ENCODE peak calls at places on chromosomes 6 and 20, in five cellular contexts. One of them, this sample, is unnamed.

GRCh38 chr6:24855389-24856245 is 56.9 kb upstream of the ARMH2 start:
- DNase-seq in adipocyte: peak; percentile 91
- DNase-seq in iPS DF 6.9: peak; percentile 43
- DNase-seq in sigmoid colon: peak; percentile 77
- DNase-seq in left ventricle myocardium inferior: peak; percentile 19
- DNase-seq in this sample: peak; percentile 58

GRCh38 chr20:56350842-56351241 is 7.9 kb upstream of the FAM210B start:
- DNase-seq in adipocyte: no peak
- DNase-seq in iPS DF 6.9: no peak
- DNase-seq in sigmoid colon: no peak
- DNase-seq in left ventricle myocardium inferior: no peak
- DNase-seq in this sample: no peak

GRCh38 chr20:44513871-44514270 is 8.0 kb downstream of the SERINC3 start:
- DNase-seq in adipocyte: no peak
- DNase-seq in iPS DF 6.9: no peak
- DNase-seq in sigmoid colon: no peak
- DNase-seq in left ventricle myocardium inferior: no peak
- DNase-seq in this sample: no peak

GRCh38 chr6:61168878-61169277 is 1117.1 kb downstream of the KHDRBS2 start:
- DNase-seq in adipocyte: no peak
- DNase-seq in iPS DF 6.9: no peak
- DNase-seq in sigmoid colon: no peak
- DNase-seq in left ventricle myocardium inferior: no peak
- DNase-seq in this sample: no peak

GRCh38 chr20:16580127-16580526 is 6.9 kb upstream of the KIF16B start:
- DNase-seq in adipocyte: peak; percentile 84
- DNase-seq in iPS DF 6.9: no peak
- DNase-seq in sigmoid colon: no peak
- DNase-seq in left ventricle myocardium inferior: no peak
- DNase-seq in this sample: no peak

GRCh38 chr6:132830236-132830799 is 15.9 kb downstream of the RPS12 start:
- DNase-seq in adipocyte: peak; percentile 81
- DNase-seq in iPS DF 6.9: no peak
- DNase-seq in sigmoid colon: no peak
- DNase-seq in left ventricle myocardium inferior: no peak
- DNase-seq in this sample: no peak

GRCh38 chr6:26640806-26641205 is 18.7 kb downstream of the ZNF322 start:
- DNase-seq in adipocyte: no peak
- DNase-seq in iPS DF 6.9: no peak
- DNase-seq in sigmoid colon: no peak
- DNase-seq in left ventricle myocardium inferior: no peak
- DNase-seq in this sample: no peak

GRCh38 chr20:4617484-4617883 is 104.2 kb upstream of the PRND start:
- DNase-seq in adipocyte: no peak
- DNase-seq in iPS DF 6.9: no peak
- DNase-seq in sigmoid colon: no peak
- DNase-seq in left ventricle myocardium inferior: no peak
- DNase-seq in this sample: no peak

GRCh38 chr6:163634514-163635171 is 220.1 kb downstream of the QKI start:
- DNase-seq in adipocyte: no peak
- DNase-seq in iPS DF 6.9: no peak
- DNase-seq in sigmoid colon: no peak
- DNase-seq in left ventricle myocardium inferior: no peak
- DNase-seq in this sample: no peak

GRCh38 chr6:15798856-15799255 is 136.0 kb upstream of the DTNBP1 start:
- DNase-seq in adipocyte: no peak
- DNase-seq in iPS DF 6.9: no peak
- DNase-seq in sigmoid colon: no peak
- DNase-seq in left ventricle myocardium inferior: no peak
- DNase-seq in this sample: no peak

GRCh38 chr20:8757146-8757545 is 311.7 kb upstream of the PLCB4 start:
- DNase-seq in adipocyte: peak; percentile 57
- DNase-seq in iPS DF 6.9: no peak
- DNase-seq in sigmoid colon: no peak
- DNase-seq in left ventricle myocardium inferior: no peak
- DNase-seq in this sample: no peak

GRCh38 chr20:4507288-4507719 is 214.4 kb upstream of the PRND start:
- DNase-seq in adipocyte: peak; percentile 58
- DNase-seq in iPS DF 6.9: no peak
- DNase-seq in sigmoid colon: no peak
- DNase-seq in left ventricle myocardium inferior: no peak
- DNase-seq in this sample: no peak

GRCh38 chr6:19128701-19129100 is 708.5 kb upstream of the ID4 start:
- DNase-seq in adipocyte: no peak
- DNase-seq in iPS DF 6.9: no peak
- DNase-seq in sigmoid colon: no peak
- DNase-seq in left ventricle myocardium inferior: no peak
- DNase-seq in this sample: no peak

GRCh38 chr6:19121516-19121915 is 715.7 kb upstream of the ID4 start:
- DNase-seq in adipocyte: no peak
- DNase-seq in iPS DF 6.9: no peak
- DNase-seq in sigmoid colon: no peak
- DNase-seq in left ventricle myocardium inferior: no peak
- DNase-seq in this sample: no peak

DNA sequence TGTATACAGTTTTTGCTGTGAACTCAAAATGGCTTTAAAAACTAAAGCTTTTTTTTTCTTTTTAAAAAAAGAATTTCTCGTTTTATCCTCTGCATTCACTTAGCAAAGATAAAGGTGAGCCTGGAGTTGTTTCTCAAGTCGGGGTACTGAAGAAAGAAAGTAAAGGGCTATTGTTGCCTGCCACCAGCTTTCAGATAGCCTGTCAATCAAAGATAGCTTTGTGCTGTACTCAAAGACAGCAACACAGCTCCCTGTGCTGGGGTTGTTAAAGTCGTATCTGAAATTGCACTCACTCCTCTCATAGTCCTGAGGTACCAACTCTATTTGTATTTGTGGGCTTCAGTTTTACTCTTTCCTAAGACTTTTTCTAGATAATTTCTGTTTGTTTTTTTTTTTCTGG is 710.1 kb upstream of the ID4 start:
- DNase-seq in adipocyte: no peak
- DNase-seq in iPS DF 6.9: no peak
- DNase-seq in sigmoid colon: no peak
- DNase-seq in left ventricle myocardium inferior: no peak
- DNase-seq in this sample: no peak
- H3K9me3 ChIP-seq in adipocyte: no peaks in the 10 kb centered on the region
- H3K9me3 ChIP-seq in iPS DF 6.9: no peaks in the 10 kb centered on the region
- H3K9me3 ChIP-seq in sigmoid colon: no peaks in the 10 kb centered on the region
- H3K9me3 ChIP-seq in left ventricle myocardium inferior: peaks cover 16% of the 10 kb centered on the region
- H3K9me3 ChIP-seq in this sample: no peaks in the 10 kb centered on the region

DNA sequence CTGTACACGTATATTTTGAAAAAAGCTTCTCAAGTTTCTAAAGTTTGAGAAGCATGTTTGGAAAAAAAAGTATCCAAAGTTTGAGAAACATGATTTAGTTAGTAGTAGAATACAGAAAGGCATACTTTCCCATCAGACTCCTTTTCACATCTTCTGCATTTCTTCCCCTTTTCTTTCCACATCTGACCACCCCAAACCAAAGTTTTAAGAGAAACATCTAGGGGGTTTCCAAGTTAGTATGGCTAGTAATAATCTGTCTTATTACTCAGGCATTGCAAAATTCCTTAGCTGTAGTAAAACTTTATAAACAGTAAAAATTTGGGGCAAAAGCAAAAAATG is 63.0 kb upstream of the IL20RA start:
- DNase-seq in adipocyte: no peak
- DNase-seq in iPS DF 6.9: no peak
- DNase-seq in sigmoid colon: no peak
- DNase-seq in left ventricle myocardium inferior: no peak
- DNase-seq in this sample: no peak
- H3K9me3 ChIP-seq in adipocyte: peaks cover 4% of the 10 kb centered on the region
- H3K9me3 ChIP-seq in iPS DF 6.9: peaks cover 1% of the 10 kb centered on the region
- H3K9me3 ChIP-seq in sigmoid colon: no peaks in the 10 kb centered on the region
- H3K9me3 ChIP-seq in left ventricle myocardium inferior: peaks cover 4% of the 10 kb centered on the region
- H3K9me3 ChIP-seq in this sample: no peaks in the 10 kb centered on the region

DNA sequence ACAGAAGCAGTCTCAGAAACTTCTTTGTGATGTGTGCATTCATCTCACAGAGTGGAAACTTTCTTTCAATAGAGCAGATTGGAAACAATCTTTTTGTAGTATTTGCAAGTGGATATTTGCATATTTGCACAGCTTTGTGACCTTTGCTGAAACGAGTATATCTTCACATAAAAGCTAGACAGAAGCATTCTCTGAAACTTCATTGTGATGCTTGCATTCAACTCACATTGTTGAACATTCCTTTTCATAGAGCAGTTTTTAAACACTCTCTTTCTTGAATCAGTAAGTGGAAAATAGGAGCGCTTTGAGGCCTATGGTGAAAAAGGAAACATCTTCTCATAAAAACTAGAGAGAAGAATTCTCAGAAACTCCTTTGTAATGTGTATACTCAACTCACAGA is 657.9 kb upstream of the ZNF337 start:
- DNase-seq in adipocyte: no peak
- DNase-seq in iPS DF 6.9: no peak
- DNase-seq in sigmoid colon: no peak
- DNase-seq in left ventricle myocardium inferior: no peak
- DNase-seq in this sample: no peak
- H3K9me3 ChIP-seq in adipocyte: peaks cover 5% of the 10 kb centered on the region
- H3K9me3 ChIP-seq in iPS DF 6.9: no peaks in the 10 kb centered on the region
- H3K9me3 ChIP-seq in sigmoid colon: no peaks in the 10 kb centered on the region
- H3K9me3 ChIP-seq in left ventricle myocardium inferior: peaks cover 8% of the 10 kb centered on the region
- H3K9me3 ChIP-seq in this sample: no peaks in the 10 kb centered on the region

GRCh38 chr6:99019341-99019740 is 71.6 kb upstream of the FBXL4 start:
- DNase-seq in adipocyte: no peak
- DNase-seq in iPS DF 6.9: no peak
- DNase-seq in sigmoid colon: no peak
- DNase-seq in left ventricle myocardium inferior: no peak
- DNase-seq in this sample: no peak

GRCh38 chr6:99026135-99026534 is 78.4 kb upstream of the FBXL4 start:
- DNase-seq in adipocyte: no peak
- DNase-seq in iPS DF 6.9: peak; percentile 5
- DNase-seq in sigmoid colon: no peak
- DNase-seq in left ventricle myocardium inferior: no peak
- DNase-seq in this sample: no peak

GRCh38 chr6:99022039-99022609 is 74.4 kb upstream of the FBXL4 start:
- DNase-seq in adipocyte: no peak
- DNase-seq in iPS DF 6.9: no peak
- DNase-seq in sigmoid colon: no peak
- DNase-seq in left ventricle myocardium inferior: no peak
- DNase-seq in this sample: no peak

DNA sequence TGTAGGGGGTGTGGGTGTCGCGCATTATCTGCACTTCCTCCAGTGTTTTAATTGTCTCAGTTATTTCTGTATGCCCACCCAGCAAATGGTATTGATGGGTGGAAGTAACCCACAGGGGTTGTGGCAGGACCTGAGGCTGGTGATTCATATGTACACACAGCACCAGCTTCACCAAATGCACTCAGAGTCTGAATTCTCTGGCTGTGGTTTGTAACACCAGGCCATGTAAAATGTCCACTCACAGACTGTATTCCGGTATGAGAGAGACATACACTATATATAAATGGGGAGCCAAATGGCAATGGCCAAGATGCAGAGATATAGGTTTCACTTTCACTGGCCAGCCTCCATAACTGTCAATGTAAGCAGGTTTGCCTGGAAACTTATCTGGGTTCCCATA is 76.3 kb upstream of the FBXL4 start:
- DNase-seq in adipocyte: no peak
- DNase-seq in iPS DF 6.9: no peak
- DNase-seq in sigmoid colon: no peak
- DNase-seq in left ventricle myocardium inferior: no peak
- DNase-seq in this sample: no peak
- H3K9me3 ChIP-seq in adipocyte: no peaks in the 10 kb centered on the region
- H3K9me3 ChIP-seq in iPS DF 6.9: no peaks in the 10 kb centered on the region
- H3K9me3 ChIP-seq in sigmoid colon: no peaks in the 10 kb centered on the region
- H3K9me3 ChIP-seq in left ventricle myocardium inferior: peaks cover 11% of the 10 kb centered on the region
- H3K9me3 ChIP-seq in this sample: no peaks in the 10 kb centered on the region

GRCh38 chr6:167662104-167662880 is 164.4 kb upstream of the AFDN start:
- DNase-seq in adipocyte: no peak
- DNase-seq in iPS DF 6.9: no peak
- DNase-seq in sigmoid colon: no peak
- DNase-seq in left ventricle myocardium inferior: no peak
- DNase-seq in this sample: no peak
- H3K9me3 ChIP-seq in adipocyte: no peaks in the 10 kb centered on the region
- H3K9me3 ChIP-seq in iPS DF 6.9: no peaks in the 10 kb centered on the region
- H3K9me3 ChIP-seq in sigmoid colon: no peaks in the 10 kb centered on the region
- H3K9me3 ChIP-seq in left ventricle myocardium inferior: no peaks in the 10 kb centered on the region
- H3K9me3 ChIP-seq in this sample: no peaks in the 10 kb centered on the region

GRCh38 chr20:23268792-23269354 is 81.7 kb upstream of the NXT1 start:
- DNase-seq in adipocyte: no peak
- DNase-seq in iPS DF 6.9: no peak
- DNase-seq in sigmoid colon: no peak
- DNase-seq in left ventricle myocardium inferior: no peak
- DNase-seq in this sample: no peak
- H3K9me3 ChIP-seq in adipocyte: no peaks in the 10 kb centered on the region
- H3K9me3 ChIP-seq in iPS DF 6.9: no peaks in the 10 kb centered on the region
- H3K9me3 ChIP-seq in sigmoid colon: no peaks in the 10 kb centered on the region
- H3K9me3 ChIP-seq in left ventricle myocardium inferior: peaks cover 4% of the 10 kb centered on the region
- H3K9me3 ChIP-seq in this sample: no peaks in the 10 kb centered on the region

GRCh38 chr6:109095821-109096084 is 446 bp downstream of the CEP57L1 start:
- DNase-seq in adipocyte: no peak
- DNase-seq in iPS DF 6.9: no peak
- DNase-seq in sigmoid colon: no peak
- DNase-seq in left ventricle myocardium inferior: no peak
- DNase-seq in this sample: no peak
- H3K9me3 ChIP-seq in adipocyte: no peaks in the 10 kb centered on the region
- H3K9me3 ChIP-seq in iPS DF 6.9: no peaks in the 10 kb centered on the region
- H3K9me3 ChIP-seq in sigmoid colon: no peaks in the 10 kb centered on the region
- H3K9me3 ChIP-seq in left ventricle myocardium inferior: no peaks in the 10 kb centered on the region
- H3K9me3 ChIP-seq in this sample: no peaks in the 10 kb centered on the region

GRCh38 chr6:51093899-51094665 is 275.4 kb downstream of the TFAP2B start:
- DNase-seq in adipocyte: no peak
- DNase-seq in iPS DF 6.9: no peak
- DNase-seq in sigmoid colon: no peak
- DNase-seq in left ventricle myocardium inferior: no peak
- DNase-seq in this sample: no peak
- H3K9me3 ChIP-seq in adipocyte: peaks cover 24% of the 10 kb centered on the region
- H3K9me3 ChIP-seq in iPS DF 6.9: no peaks in the 10 kb centered on the region
- H3K9me3 ChIP-seq in sigmoid colon: no peaks in the 10 kb centered on the region
- H3K9me3 ChIP-seq in left ventricle myocardium inferior: peaks cover 27% of the 10 kb centered on the region
- H3K9me3 ChIP-seq in this sample: no peaks in the 10 kb centered on the region

GRCh38 chr6:169372616-169373015 is 119.0 kb upstream of the THBS2 start:
- DNase-seq in adipocyte: no peak
- DNase-seq in iPS DF 6.9: no peak
- DNase-seq in sigmoid colon: no peak
- DNase-seq in left ventricle myocardium inferior: no peak
- DNase-seq in this sample: no peak

GRCh38 chr6:169378620-169379381 is 125.2 kb upstream of the THBS2 start:
- DNase-seq in adipocyte: no peak
- DNase-seq in iPS DF 6.9: no peak
- DNase-seq in sigmoid colon: no peak
- DNase-seq in left ventricle myocardium inferior: no peak
- DNase-seq in this sample: no peak

GRCh38 chr6:169380493-169380892 is 126.8 kb upstream of the THBS2 start:
- DNase-seq in adipocyte: no peak
- DNase-seq in iPS DF 6.9: no peak
- DNase-seq in sigmoid colon: no peak
- DNase-seq in left ventricle myocardium inferior: no peak
- DNase-seq in this sample: no peak

GRCh38 chr6:169379495-169380070 is 125.9 kb upstream of the THBS2 start:
- DNase-seq in adipocyte: no peak
- DNase-seq in iPS DF 6.9: no peak
- DNase-seq in sigmoid colon: no peak
- DNase-seq in left ventricle myocardium inferior: no peak
- DNase-seq in this sample: no peak

GRCh38 chr6:169376458-169376857 is 122.8 kb upstream of the THBS2 start:
- DNase-seq in adipocyte: no peak
- DNase-seq in iPS DF 6.9: no peak
- DNase-seq in sigmoid colon: no peak
- DNase-seq in left ventricle myocardium inferior: no peak
- DNase-seq in this sample: no peak
- H3K9me3 ChIP-seq in adipocyte: peaks cover 68% of the 10 kb centered on the region
- H3K9me3 ChIP-seq in iPS DF 6.9: no peaks in the 10 kb centered on the region
- H3K9me3 ChIP-seq in sigmoid colon: no peaks in the 10 kb centered on the region
- H3K9me3 ChIP-seq in left ventricle myocardium inferior: peaks cover 13% of the 10 kb centered on the region
- H3K9me3 ChIP-seq in this sample: no peaks in the 10 kb centered on the region

This sample was measured in effector memory CD4-positive, alpha-beta T cell.